ENCODE peak calls at places on chromosomes 4 and X, in four cellular contexts. G is M059J, I is HFFc6, D is fibroblast of mammary gland. K is an unnamed sample.

GRCh38 chr4:81466841-81467671 is 4.7 kb downstream of the RASGEF1B start:
- DNase-seq in I (peak), G (peak), D (peak), K (peak)

GRCh38 chr4:76803522-76803921 is 94.4 kb downstream of the SOWAHB start:
- DNase-seq in G (peak), I (peak), D (peak), K (peak)

GRCh38 chrX:69018416-69019072 is 146.7 kb downstream of the PJA1 start:
- DNase-seq in D (no peak), I (no peak), G (no peak), K (no peak)

GRCh38 chr4:96164814-96165351 is 325.0 kb downstream of the PDHA2 start:
- DNase-seq in I (peak), D (peak), G (peak), K (peak)

GRCh38 chr4:6962211-6963041 is 52.8 kb downstream of the TBC1D14 start:
- DNase-seq in D (no peak), G (no peak), I (no peak), K (no peak)

GRCh38 chr4:23015821-23016220 is 323.1 kb downstream of the GBA3 start:
- DNase-seq in I (no peak), G (no peak), D (no peak), K (no peak)

GRCh38 chr4:40333921-40334352 is 1.2 kb upstream of the CHRNA9 start:
- DNase-seq in G (peak), I (peak), D (peak), K (peak)

GRCh38 chr4:7822858-7823257 is 116.8 kb downstream of the AFAP1 start:
- DNase-seq in I (no peak), D (no peak), G (no peak), K (peak)

GRCh38 chrX:20252392-20253231 is 14.1 kb downstream of the RPS6KA3 start:
- DNase-seq in D (peak), G (peak), I (no peak), K (peak)

GRCh38 chr4:960140-960735 is 13.1 kb downstream of the DGKQ start:
- DNase-seq in I (no peak), D (no peak), G (no peak), K (no peak)

GRCh38 chr4:128061566-128062536 is 739 bp downstream of the LARP1B start:
- DNase-seq in I (peak), G (peak), D (peak), K (peak)

GRCh38 chr4:183838987-183839712 is 66.0 kb upstream of the STOX2 start:
- DNase-seq in I (no peak), G (peak), D (peak), K (peak)

GRCh38 chr4:15344041-15344440 is 83.8 kb upstream of the C1QTNF7 start:
- DNase-seq in G (peak), I (peak), D (peak), K (no peak)

GRCh38 chrX:69126642-69127041 is 38.6 kb downstream of the PJA1 start:
- DNase-seq in G (peak), D (no peak), I (no peak), K (no peak)

GRCh38 chrX:10536744-10537143 is 83.6 kb downstream of the MID1 start:
- DNase-seq in D (no peak), G (no peak), I (no peak), K (no peak)